ENCODE peak calls at places on chromosomes 11 and 22, in ten cellular contexts. J is lower lobe of right lung, G is heart right ventricle, D is mammary epithelial cell, L is hepatocyte, B is colonic mucosa, Z is PC-3, H is psoas muscle, P is gastrocnemius medialis, C is pancreas. A is an unnamed sample.

GRCh38 chr11:69151811-69152210 is 3.9 kb upstream of the SMIM38 start:
- DNase-seq in B (no peak), Z (no peak), C (no peak), D (no peak), J (no peak), L (no peak), P (no peak), G (no peak), H (no peak), A (no peak)

GRCh38 chr11:27367881-27368280 is 4.9 kb upstream of the CCDC34 start:
- DNase-seq in H (no peak), D (no peak), C (no peak), G (no peak), P (no peak), L (no peak), Z (no peak), J (no peak), B (no peak), A (no peak)

GRCh38 chr11:19656140-19656541 is 56.5 kb upstream of the NAV2 start:
- DNase-seq in B (no peak), Z (no peak), D (peak; percentile 84), P (no peak), G (no peak), L (no peak), J (no peak), C (no peak), H (no peak), A (no peak)

GRCh38 chr22:36586250-36586649 is 57.3 kb upstream of the EIF3D start:
- DNase-seq in L (no peak), H (no peak), J (no peak), Z (no peak), B (no peak), D (no peak), G (no peak), P (no peak), C (no peak), A (no peak)

GRCh38 chr11:19970944-19971343 is 189.3 kb downstream of the DBX1 start:
- DNase-seq in C (no peak), B (no peak), D (no peak), G (no peak), H (no peak), L (no peak), Z (no peak), P (no peak), J (no peak), A (no peak)

GRCh38 chr11:17528181-17528691 is 16.0 kb downstream of the USH1C start:
- DNase-seq in J (no peak), D (peak; percentile 24), B (peak; percentile 48), Z (peak; percentile 65), P (no peak), H (peak; percentile 71), G (peak; percentile 47), L (peak; percentile 78), C (no peak), A (peak; percentile 42)

GRCh38 chr11:85123752-85124231 is 503.4 kb downstream of the DLG2 start:
- DNase-seq in D (no peak), C (no peak), P (no peak), J (no peak), H (no peak), Z (no peak), G (no peak), B (no peak), L (peak; percentile 11), A (no peak)

GRCh38 chr11:73585834-73586575 is 11.9 kb downstream of the FAM168A start:
- DNase-seq in G (no peak), H (no peak), D (peak; percentile 70), Z (peak; percentile 79), J (no peak), L (no peak), P (no peak), B (no peak), C (no peak), A (no peak)

GRCh38 chr11:133955091-133955846 is 1.5 kb downstream of the IGSF9B start:
- DNase-seq in D (no peak), C (no peak), L (no peak), P (no peak), H (peak; percentile 75), G (peak; percentile 73), B (no peak), Z (no peak), J (no peak), A (no peak)

GRCh38 chr11:123235687-123236261 is 40.7 kb upstream of the CLMP start:
- DNase-seq in J (no peak), D (no peak), P (no peak), C (no peak), L (no peak), B (no peak), Z (no peak), G (no peak), H (no peak), A (no peak)

GRCh38 chr11:90468923-90469322 is 246.1 kb upstream of the CHORDC1 start:
- DNase-seq in C (no peak), P (no peak), Z (peak; percentile 65), J (no peak), D (peak; percentile 76), H (no peak), B (no peak), L (peak; percentile 5), G (no peak), A (no peak)

GRCh38 chr11:64206457-64207246 is at the start of gene FERMT3:
- DNase-seq in B (peak; percentile 83), P (no peak), J (peak; percentile 89), Z (no peak), D (no peak), H (peak; percentile 77), L (no peak), C (peak; percentile 50), G (peak; percentile 61), A (no peak)

GRCh38 chr22:43923631-43924548 is at the start of gene PNPLA3:
- DNase-seq in G (peak; percentile 92), P (peak; percentile 86), H (peak; percentile 92), Z (peak; percentile 66), C (peak; percentile 90), J (peak; percentile 91), B (peak; percentile 93), L (peak; percentile 96), D (peak; percentile 80), A (peak; percentile 88)

GRCh38 chr11:68340784-68341556 is 28.6 kb downstream of the LRP5 start:
- DNase-seq in P (no peak), H (no peak), Z (peak; percentile 70), G (no peak), L (no peak), C (no peak), B (no peak), J (no peak), D (no peak), A (no peak)

GRCh38 chr11:130629039-130629438 is 180.6 kb downstream of the ADAMTS15 start:
- DNase-seq in G (no peak), J (no peak), C (no peak), H (no peak), B (no peak), Z (peak; percentile 70), L (no peak), P (no peak), D (peak; percentile 78), A (no peak)

GRCh38 chr22:47765757-47766156 is 1003.3 kb downstream of the TBC1D22A start:
- DNase-seq in C (no peak), G (no peak), B (no peak), J (no peak), D (no peak), P (no peak), Z (no peak), L (no peak), H (no peak), A (no peak)

GRCh38 chr11:27040302-27041115 is at the start of gene BBOX1:
- DNase-seq in J (no peak), L (no peak), P (no peak), C (no peak), Z (no peak), G (no peak), H (no peak), D (peak; percentile 96), B (no peak), A (no peak)

GRCh38 chr22:30810105-30810504 is 115.4 kb downstream of the OSBP2 start:
- DNase-seq in G (no peak), J (no peak), Z (no peak), H (no peak), B (no peak), L (no peak), P (no peak), C (no peak), D (no peak), A (no peak)

GRCh38 chr11:102177974-102178631 is 67.9 kb downstream of the YAP1 start:
- DNase-seq in C (no peak), J (no peak), H (no peak), G (no peak), P (no peak), Z (peak; percentile 99), B (no peak), L (peak; percentile 74), D (peak; percentile 96), A (peak; percentile 88)

GRCh38 chr22:39469681-39470461 is 13.1 kb downstream of the MGAT3 start:
- DNase-seq in B (peak; percentile 59), D (no peak), C (no peak), G (no peak), J (no peak), H (no peak), P (no peak), L (peak; percentile 59), Z (no peak), A (no peak)
- H3K4me1 ChIP-seq in B (peaks cover 30% of the 10 kb centered on the region), D (peaks cover 7% of the 10 kb centered on the region), C (peaks cover 6% of the 10 kb centered on the region), G (peaks cover 70% of the 10 kb centered on the region), J (peaks cover 71% of the 10 kb centered on the region), H (no peaks in the 10 kb centered on the region), P (peaks cover 8% of the 10 kb centered on the region), L (peaks cover 67% of the 10 kb centered on the region), Z (no peaks in the 10 kb centered on the region), A (peaks cover 3% of the 10 kb centered on the region)

DNA sequence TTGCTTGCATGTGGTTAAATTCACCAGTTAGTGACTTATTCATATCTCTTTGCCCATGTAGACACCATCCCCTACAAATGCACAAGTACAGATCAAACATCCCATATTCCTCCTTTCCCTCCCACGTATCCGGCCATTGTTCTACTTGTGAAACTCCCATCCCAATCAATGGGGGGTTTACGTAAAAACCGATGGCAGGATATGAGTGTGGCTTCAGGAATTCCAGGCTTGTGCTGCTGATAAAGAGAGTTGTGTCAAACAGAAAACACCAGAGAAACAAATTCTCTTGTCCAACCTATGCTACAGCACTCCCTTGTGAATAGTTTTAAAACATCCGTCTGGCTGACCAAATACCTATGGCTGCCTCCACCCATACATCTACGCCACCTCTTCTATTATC is 15.5 kb downstream of the FLI1 start:
- DNase-seq in H (no peak), Z (peak; percentile 95), P (no peak), G (peak; percentile 85), B (no peak), J (no peak), D (peak; percentile 88), L (no peak), C (no peak), A (peak; percentile 99)
- TF ChIP-seq CTCF in H (no peak), Z (peak; percentile 22), P (no peak), G (no peak), B (no peak), J (no peak), D (no peak), L (no peak), C (no peak), A (peak; percentile 5)

GRCh38 chr11:114283422-114283821 is 12.8 kb upstream of the NNMT start:
- DNase-seq in J (no peak), D (no peak), L (no peak), C (no peak), Z (no peak), H (no peak), G (no peak), B (no peak), P (no peak), A (no peak)
- H3K27ac ChIP-seq in J (no peak overlapping the region), D (no peak overlapping the region), L (no peak overlapping the region), C (no peak overlapping the region), Z (no peak overlapping the region), H (no peak overlapping the region), G (no peak overlapping the region), B (no peak overlapping the region), P (no peak overlapping the region), A (no peak overlapping the region)

GRCh38 chr11:131695889-131696429 is 325.5 kb downstream of the NTM start:
- DNase-seq in P (no peak), H (no peak), B (peak; percentile 3), C (no peak), G (no peak), L (no peak), Z (no peak), J (no peak), D (no peak), A (no peak)
- H3K4me1 ChIP-seq in P (no peaks in the 10 kb centered on the region), H (no peaks in the 10 kb centered on the region), B (no peaks in the 10 kb centered on the region), C (no peaks in the 10 kb centered on the region), G (peaks cover 9% of the 10 kb centered on the region), L (no peaks in the 10 kb centered on the region), Z (no peaks in the 10 kb centered on the region), J (no peaks in the 10 kb centered on the region), D (no peaks in the 10 kb centered on the region), A (no peaks in the 10 kb centered on the region)